ENCODE peak calls at places on chromosome 9, in ten cellular contexts. One of them, this sample, is unnamed.

GRCh38 chr9:114084282-114085073 is 6.4 kb upstream of the AMBP start:
- DNase-seq in neuronal stem cell: no peak
- DNase-seq in MCF 10A: no peak
- DNase-seq in SK-N-DZ: no peak
- DNase-seq in adipocyte: no peak
- DNase-seq in stimulated activated CD4-positive, alpha-beta T cell treated with anti-CD3 and anti-CD28 coated beads, TNF-alpha, amount 100 ng/mL, for 1 hour: no peak
- DNase-seq in SJSA1: no peak
- DNase-seq in H7: no peak
- DNase-seq in activated naive CD8-positive, alpha-beta T cell treated with anti-CD3 and anti-CD28 coated beads, Interleukin-2, amount 50 U/mL, for 24 hours: no peak
- DNase-seq in anterior cingulate cortex: no peak
- DNase-seq in this sample: no peak

GRCh38 chr9:79446540-79447307 is 125.0 kb upstream of the TLE4 start:
- DNase-seq in anterior cingulate cortex: no peak
- DNase-seq in activated naive CD8-positive, alpha-beta T cell treated with anti-CD3 and anti-CD28 coated beads, Interleukin-2, amount 50 U/mL, for 24 hours: no peak
- DNase-seq in SJSA1: no peak
- DNase-seq in H7: no peak
- DNase-seq in neuronal stem cell: no peak
- DNase-seq in MCF 10A: no peak
- DNase-seq in stimulated activated CD4-positive, alpha-beta T cell treated with anti-CD3 and anti-CD28 coated beads, TNF-alpha, amount 100 ng/mL, for 1 hour: no peak
- DNase-seq in adipocyte: no peak
- DNase-seq in SK-N-DZ: no peak
- DNase-seq in this sample: no peak

GRCh38 chr9:126962336-126962735 is 47.8 kb downstream of the RALGPS1 start:
- DNase-seq in adipocyte: no peak
- DNase-seq in activated naive CD8-positive, alpha-beta T cell treated with anti-CD3 and anti-CD28 coated beads, Interleukin-2, amount 50 U/mL, for 24 hours: no peak
- DNase-seq in neuronal stem cell: no peak
- DNase-seq in SJSA1: no peak
- DNase-seq in MCF 10A: no peak
- DNase-seq in stimulated activated CD4-positive, alpha-beta T cell treated with anti-CD3 and anti-CD28 coated beads, TNF-alpha, amount 100 ng/mL, for 1 hour: no peak
- DNase-seq in H7: no peak
- DNase-seq in SK-N-DZ: no peak
- DNase-seq in anterior cingulate cortex: no peak
- DNase-seq in this sample: no peak

GRCh38 chr9:86687788-86688187 is 259.5 kb downstream of the GAS1 start:
- DNase-seq in SJSA1: peak; percentile 15
- DNase-seq in activated naive CD8-positive, alpha-beta T cell treated with anti-CD3 and anti-CD28 coated beads, Interleukin-2, amount 50 U/mL, for 24 hours: no peak
- DNase-seq in SK-N-DZ: no peak
- DNase-seq in anterior cingulate cortex: no peak
- DNase-seq in neuronal stem cell: no peak
- DNase-seq in MCF 10A: no peak
- DNase-seq in H7: peak; percentile 7
- DNase-seq in stimulated activated CD4-positive, alpha-beta T cell treated with anti-CD3 and anti-CD28 coated beads, TNF-alpha, amount 100 ng/mL, for 1 hour: no peak
- DNase-seq in adipocyte: no peak
- DNase-seq in this sample: no peak

GRCh38 chr9:99778829-99779228 is 42.9 kb upstream of the NR4A3 start:
- DNase-seq in SK-N-DZ: no peak
- DNase-seq in neuronal stem cell: no peak
- DNase-seq in SJSA1: no peak
- DNase-seq in activated naive CD8-positive, alpha-beta T cell treated with anti-CD3 and anti-CD28 coated beads, Interleukin-2, amount 50 U/mL, for 24 hours: peak; percentile 36
- DNase-seq in MCF 10A: no peak
- DNase-seq in anterior cingulate cortex: peak; percentile 35
- DNase-seq in adipocyte: no peak
- DNase-seq in stimulated activated CD4-positive, alpha-beta T cell treated with anti-CD3 and anti-CD28 coated beads, TNF-alpha, amount 100 ng/mL, for 1 hour: no peak
- DNase-seq in H7: no peak
- DNase-seq in this sample: no peak

GRCh38 chr9:78559449-78559885 is 262.5 kb downstream of the PSAT1 start:
- DNase-seq in SK-N-DZ: no peak
- DNase-seq in activated naive CD8-positive, alpha-beta T cell treated with anti-CD3 and anti-CD28 coated beads, Interleukin-2, amount 50 U/mL, for 24 hours: no peak
- DNase-seq in H7: no peak
- DNase-seq in MCF 10A: peak; percentile 28
- DNase-seq in adipocyte: peak; percentile 53
- DNase-seq in neuronal stem cell: no peak
- DNase-seq in SJSA1: peak; percentile 80
- DNase-seq in stimulated activated CD4-positive, alpha-beta T cell treated with anti-CD3 and anti-CD28 coated beads, TNF-alpha, amount 100 ng/mL, for 1 hour: no peak
- DNase-seq in anterior cingulate cortex: no peak
- DNase-seq in this sample: no peak

GRCh38 chr9:13436591-13436990 is 157.1 kb upstream of the MPDZ start:
- DNase-seq in MCF 10A: no peak
- DNase-seq in stimulated activated CD4-positive, alpha-beta T cell treated with anti-CD3 and anti-CD28 coated beads, TNF-alpha, amount 100 ng/mL, for 1 hour: no peak
- DNase-seq in adipocyte: no peak
- DNase-seq in SK-N-DZ: no peak
- DNase-seq in H7: no peak
- DNase-seq in activated naive CD8-positive, alpha-beta T cell treated with anti-CD3 and anti-CD28 coated beads, Interleukin-2, amount 50 U/mL, for 24 hours: no peak
- DNase-seq in SJSA1: no peak
- DNase-seq in neuronal stem cell: no peak
- DNase-seq in anterior cingulate cortex: no peak
- DNase-seq in this sample: no peak

GRCh38 chr9:131417264-131418142 is 23.6 kb downstream of the PRRC2B start:
- DNase-seq in SJSA1: no peak
- DNase-seq in neuronal stem cell: no peak
- DNase-seq in H7: no peak
- DNase-seq in SK-N-DZ: peak; percentile 44
- DNase-seq in anterior cingulate cortex: no peak
- DNase-seq in activated naive CD8-positive, alpha-beta T cell treated with anti-CD3 and anti-CD28 coated beads, Interleukin-2, amount 50 U/mL, for 24 hours: no peak
- DNase-seq in adipocyte: no peak
- DNase-seq in MCF 10A: no peak
- DNase-seq in stimulated activated CD4-positive, alpha-beta T cell treated with anti-CD3 and anti-CD28 coated beads, TNF-alpha, amount 100 ng/mL, for 1 hour: no peak
- DNase-seq in this sample: peak; percentile 44

GRCh38 chr9:5815421-5815820 is 17.5 kb downstream of the ERMP1 start:
- DNase-seq in SK-N-DZ: no peak
- DNase-seq in MCF 10A: no peak
- DNase-seq in neuronal stem cell: no peak
- DNase-seq in adipocyte: no peak
- DNase-seq in anterior cingulate cortex: no peak
- DNase-seq in SJSA1: no peak
- DNase-seq in H7: no peak
- DNase-seq in activated naive CD8-positive, alpha-beta T cell treated with anti-CD3 and anti-CD28 coated beads, Interleukin-2, amount 50 U/mL, for 24 hours: no peak
- DNase-seq in stimulated activated CD4-positive, alpha-beta T cell treated with anti-CD3 and anti-CD28 coated beads, TNF-alpha, amount 100 ng/mL, for 1 hour: no peak
- DNase-seq in this sample: no peak